ENCODE peak calls at places on chromosomes 13 and 19, in five cellular contexts. T, J, N, A and B are unnamed samples.

GRCh38 chr19:53158119-53158656 is 665 bp downstream of the ZNF347 start:
- DNase-seq in T (no peak), J (peak; percentile 69), N (peak; percentile 64), A (peak; percentile 41), B (peak; percentile 47)

GRCh38 chr13:50531917-50532899 is 311.3 kb downstream of the DLEU7 start:
- DNase-seq in T (no peak), J (peak; percentile 59), N (no peak), A (peak; percentile 55), B (no peak)

GRCh38 chr13:95714142-95714832 is 37.3 kb downstream of the DNAJC3 start:
- DNase-seq in T (no peak), J (peak; percentile 92), N (no peak), A (peak; percentile 91), B (no peak)

GRCh38 chr13:51557875-51558604 is 26.2 kb upstream of the WDFY2 start:
- DNase-seq in T (no peak), J (peak; percentile 97), N (no peak), A (peak; percentile 72), B (no peak)

GRCh38 chr19:11881151-11881800 is 6.3 kb upstream of the ZNF69 start:
- DNase-seq in T (peak; percentile 67), J (peak; percentile 70), N (no peak), A (peak; percentile 56), B (peak; percentile 11)

GRCh38 chr19:15337202-15337601 is 4.9 kb upstream of the BRD4 start:
- DNase-seq in T (no peak), J (peak; percentile 83), N (no peak), A (peak; percentile 58), B (no peak)

GRCh38 chr19:40565355-40565754 is 11.3 kb upstream of the SHKBP1 start:
- DNase-seq in T (no peak), J (no peak), N (no peak), A (no peak), B (no peak)

GRCh38 chr13:53159439-53159838 is 130.8 kb downstream of the OLFM4 start:
- DNase-seq in T (no peak), J (no peak), N (no peak), A (no peak), B (no peak)

GRCh38 chr13:106212436-106213010 is 322.9 kb downstream of the EFNB2 start:
- DNase-seq in T (no peak), J (no peak), N (no peak), A (no peak), B (no peak)

GRCh38 chr13:106210327-106210726 is 325.1 kb downstream of the EFNB2 start:
- DNase-seq in T (no peak), J (no peak), N (no peak), A (no peak), B (no peak)

GRCh38 chr13:106213028-106213427 is 322.4 kb downstream of the EFNB2 start:
- DNase-seq in T (no peak), J (no peak), N (no peak), A (no peak), B (no peak)
- H3K4me1 ChIP-seq in T (no peaks in the 10 kb centered on the region), J (no peaks in the 10 kb centered on the region), N (no peaks in the 10 kb centered on the region), A (no peaks in the 10 kb centered on the region), B (no peaks in the 10 kb centered on the region)

GRCh38 chr13:71754407-71754974 is 112.5 kb downstream of the DACH1 start:
- DNase-seq in T (peak; percentile 38), J (no peak), N (no peak), A (no peak), B (no peak)
- H3K4me1 ChIP-seq in T (peaks cover 25% of the 10 kb centered on the region), J (no peaks in the 10 kb centered on the region), N (no peaks in the 10 kb centered on the region), A (no peaks in the 10 kb centered on the region), B (no peaks in the 10 kb centered on the region)

GRCh38 chr19:18867199-18867598 is 28.8 kb downstream of the CERS1 start:
- DNase-seq in T (no peak), J (no peak), N (no peak), A (no peak), B (no peak)
- H3K4me1 ChIP-seq in T (peaks cover 22% of the 10 kb centered on the region), J (no peaks in the 10 kb centered on the region), N (peaks cover 22% of the 10 kb centered on the region), A (no peaks in the 10 kb centered on the region), B (peaks cover 24% of the 10 kb centered on the region)

DNA sequence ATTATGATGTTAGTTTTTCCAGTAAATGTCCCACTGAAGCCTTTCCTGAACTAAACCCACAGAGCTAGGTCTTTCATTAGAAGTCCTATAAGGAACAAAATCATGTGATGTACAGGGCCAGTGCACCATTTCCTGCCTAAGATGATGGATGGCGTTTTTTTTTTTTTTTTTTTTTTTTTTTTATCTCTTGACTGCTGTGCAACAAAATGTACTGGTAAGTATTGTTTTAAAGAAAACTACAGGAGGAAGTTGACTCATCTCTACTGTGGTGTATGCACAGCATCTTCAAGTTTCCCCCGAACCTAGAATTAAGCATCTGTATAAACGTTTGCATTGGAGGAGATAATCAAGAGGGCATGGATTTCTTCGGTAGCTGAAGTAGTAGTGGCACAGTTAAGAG is 197.5 kb downstream of the NBEA start:
- DNase-seq in T (no peak), J (no peak), N (no peak), A (peak; percentile 5), B (no peak)
- H3K4me1 ChIP-seq in T (peaks cover 9% of the 10 kb centered on the region), J (no peaks in the 10 kb centered on the region), N (peaks cover 4% of the 10 kb centered on the region), A (no peaks in the 10 kb centered on the region), B (peaks cover 14% of the 10 kb centered on the region)

DNA sequence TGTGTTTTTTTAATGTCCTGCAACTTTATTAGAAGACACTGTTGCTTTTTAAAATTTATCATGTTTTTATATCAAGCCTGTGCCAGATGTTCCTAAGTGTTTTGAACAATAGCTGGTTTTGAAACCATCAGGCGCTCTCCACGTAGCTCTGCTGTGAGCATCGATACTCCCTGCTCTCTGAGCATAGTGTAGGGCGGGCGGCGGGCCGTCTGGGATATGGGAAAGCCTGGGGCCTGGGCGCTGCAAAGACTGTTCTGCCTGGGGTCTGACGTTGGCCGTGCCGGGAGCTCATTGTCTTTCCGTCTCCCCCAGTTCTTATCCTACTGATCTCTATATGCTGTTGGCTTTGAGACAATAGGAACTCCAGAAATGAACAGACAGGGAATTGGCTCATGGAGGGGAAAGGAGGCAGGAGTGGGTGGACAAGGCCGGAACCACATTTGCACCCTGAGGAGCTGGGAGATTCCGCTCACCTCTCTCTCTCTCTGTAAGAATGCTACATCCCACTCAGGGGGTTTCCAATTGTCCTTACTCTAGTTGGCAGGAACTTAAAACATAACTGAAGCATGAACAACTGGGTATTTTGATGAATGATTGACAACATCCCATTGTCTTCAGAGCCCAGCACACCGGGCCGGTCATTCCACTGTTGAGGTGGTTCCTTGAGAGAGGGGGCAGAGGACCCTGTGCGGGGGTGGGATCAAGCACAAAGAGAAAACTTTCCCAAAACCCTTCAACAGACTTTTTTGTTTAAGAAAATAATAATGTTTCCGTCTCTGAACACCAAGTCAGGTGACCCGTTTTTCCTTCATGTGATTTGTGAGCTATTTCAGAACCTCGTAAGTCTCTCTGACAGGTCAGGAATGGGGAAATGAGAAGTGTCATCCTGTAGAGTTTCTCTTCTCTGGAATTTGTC is 64.7 kb downstream of the COL4A2 start:
- DNase-seq in T (no peak), J (no peak), N (no peak), A (no peak), B (no peak)
- H3K4me1 ChIP-seq in T (peaks cover 77% of the 10 kb centered on the region), J (peaks cover 5% of the 10 kb centered on the region), N (no peaks in the 10 kb centered on the region), A (no peaks in the 10 kb centered on the region), B (peaks cover 62% of the 10 kb centered on the region)